ENCODE peak calls at places on chromosome 6, in ten cellular contexts. U is activated gamma-delta T cell treated with Interleukin-2 at 50 U/mL for 16 hours; F is A673; J is CD4-positive, alpha-beta memory T cell; Y is GM06990; K is RPMI8226; R is H4; N is fibroblast of pulmonary artery; V is GOT3; P is cardiac muscle cell. T is an unnamed sample.

GRCh38 chr6:82521369-82521768 is 157.8 kb downstream of the TPBG start:
- DNase-seq in N (no peak), F (no peak), Y (no peak), R (no peak), K (no peak), P (no peak), V (no peak), J (no peak), U (no peak), T (no peak)

GRCh38 chr6:7016238-7016637 is 91.5 kb upstream of the RREB1 start:
- DNase-seq in P (no peak), N (no peak), J (no peak), U (no peak), V (no peak), Y (no peak), K (no peak), F (no peak), R (no peak), T (no peak)

GRCh38 chr6:129416337-129416990 is 293.5 kb downstream of the ARHGAP18 start:
- DNase-seq in V (no peak), K (no peak), N (no peak), J (no peak), Y (no peak), U (no peak), P (no peak), F (no peak), R (no peak), T (no peak)

GRCh38 chr6:52503853-52504777 is 72.7 kb downstream of the TRAM2 start:
- DNase-seq in Y (no peak), U (no peak), R (peak), J (no peak), N (peak), P (no peak), F (no peak), V (no peak), K (peak), T (peak)

GRCh38 chr6:74479960-74480359 is 725.9 kb downstream of the COL12A1 start:
- DNase-seq in V (no peak), R (no peak), J (no peak), N (no peak), K (no peak), P (no peak), F (no peak), U (no peak), Y (no peak), T (no peak)

GRCh38 chr6:117933471-117933870 is 26.4 kb downstream of the SLC35F1 start:
- DNase-seq in F (no peak), V (no peak), K (no peak), J (no peak), N (no peak), P (peak), R (no peak), U (no peak), Y (no peak), T (no peak)

GRCh38 chr6:71333700-71334099 is 45.1 kb downstream of the OGFRL1 start:
- DNase-seq in U (no peak), K (no peak), N (peak), Y (no peak), F (no peak), P (no peak), R (peak), V (peak), J (no peak), T (no peak)

GRCh38 chr6:154432533-154433476 is 76.2 kb upstream of the IPCEF1 start:
- DNase-seq in F (peak), K (no peak), V (no peak), U (no peak), P (no peak), N (peak), R (no peak), Y (no peak), J (no peak), T (no peak)

GRCh38 chr6:118672678-118673077 is 21.3 kb upstream of the CEP85L start:
- DNase-seq in K (no peak), P (no peak), U (no peak), N (no peak), Y (no peak), V (no peak), R (no peak), J (no peak), F (no peak), T (no peak)

GRCh38 chr6:30722280-30723112 is 2.3 kb downstream of the TUBB start:
- DNase-seq in K (peak), N (peak), P (peak), U (peak), J (peak), Y (peak), V (peak), R (peak), F (peak), T (peak)

GRCh38 chr6:26155066-26155925 is 68.1 kb downstream of the HFE start:
- DNase-seq in K (peak), F (peak), N (no peak), J (peak), Y (no peak), U (no peak), V (no peak), P (peak), R (no peak), T (peak)

GRCh38 chr6:45923831-45924391 is 91.7 kb downstream of the CLIC5 start:
- DNase-seq in V (no peak), N (no peak), U (no peak), F (no peak), Y (peak), R (peak), J (no peak), P (no peak), K (no peak), T (no peak)

GRCh38 chr6:57089265-57089664 is 723 bp upstream of the ZNF451 start:
- DNase-seq in N (no peak), V (no peak), U (no peak), J (peak), K (no peak), F (no peak), P (peak), R (no peak), Y (no peak), T (no peak)

GRCh38 chr6:98657764-98658163 is 176.6 kb upstream of the POU3F2 start:
- DNase-seq in F (peak), V (no peak), J (no peak), K (peak), U (no peak), N (peak), R (no peak), P (peak), Y (no peak), T (no peak)

GRCh38 chr6:93962566-93962965 is 543.2 kb upstream of the EPHA7 start:
- DNase-seq in V (no peak), N (no peak), R (no peak), P (no peak), F (no peak), J (no peak), K (no peak), Y (no peak), U (no peak), T (no peak)

GRCh38 chr6:37517411-37517812 is 17.7 kb upstream of the CCDC167 start:
- DNase-seq in R (peak), F (no peak), P (no peak), J (peak), U (peak), Y (no peak), V (no peak), K (no peak), N (no peak), T (no peak)

T was measured in SK-N-SH.